ENCODE peak calls at places on chromosomes 5 and 9, in six cellular contexts. C, E, Q, S, A and Z are unnamed samples.
A peak's percentile ranks its signal among the peaks of the same experiment; 100 is the strongest.

GRCh38 chr9:19999491-20000057 is 210.7 kb upstream of the SLC24A2 start:
- DNase-seq in Q (peak; percentile 92), C (no peak), E (no peak), S (no peak), A (no peak), Z (no peak)

GRCh38 chr5:95446560-95447221 is 55.5 kb downstream of the FAM81B start:
- DNase-seq in C (no peak), E (no peak), S (no peak), A (no peak), Q (no peak), Z (no peak)

GRCh38 chr9:18658764-18659705 is 185.1 kb downstream of the ADAMTSL1 start:
- DNase-seq in Q (no peak), A (no peak), C (no peak), S (no peak), E (no peak), Z (no peak)

GRCh38 chr5:170885779-170886178 is 24.0 kb downstream of the RANBP17 start:
- DNase-seq in A (no peak), E (no peak), S (no peak), C (no peak), Q (no peak), Z (no peak)

GRCh38 chr5:27038476-27038875 is at the start of gene CDH9:
- DNase-seq in S (no peak), A (no peak), C (no peak), Q (no peak), E (no peak), Z (no peak)

GRCh38 chr5:161369032-161369431 is 177.5 kb downstream of the GABRB2 start:
- DNase-seq in S (no peak), A (no peak), E (no peak), C (no peak), Q (no peak), Z (no peak)

GRCh38 chr5:145811834-145812625 is 23.1 kb downstream of the PRELID2 start:
- DNase-seq in C (peak; percentile 6), S (no peak), Q (no peak), E (no peak), A (no peak), Z (no peak)

GRCh38 chr9:124214596-124215550 is 42.9 kb upstream of the NEK6 start:
- DNase-seq in E (no peak), A (no peak), S (peak; percentile 32), C (no peak), Q (no peak), Z (no peak)

GRCh38 chr9:130623466-130623865 is 40.9 kb upstream of the PRDM12 start:
- DNase-seq in E (no peak), S (no peak), C (no peak), A (no peak), Q (no peak), Z (no peak)

GRCh38 chr5:7759257-7759871 is 91.6 kb downstream of the CFAP90 start:
- DNase-seq in Q (no peak), C (no peak), A (no peak), S (no peak), E (no peak), Z (no peak)

GRCh38 chr5:90054612-90055011 is 354.9 kb downstream of the CETN3 start:
- DNase-seq in S (no peak), A (no peak), Q (no peak), E (no peak), C (no peak), Z (no peak)

GRCh38 chr5:116144103-116144502 is 59.3 kb downstream of the COMMD10 start:
- DNase-seq in E (no peak), Q (no peak), C (no peak), S (no peak), A (no peak), Z (no peak)

GRCh38 chr9:72440383-72440782 is 75.4 kb upstream of the ZFAND5 start:
- DNase-seq in E (no peak), C (no peak), S (no peak), Q (no peak), A (no peak), Z (no peak)

GRCh38 chr9:21559402-21560280 is 77.5 kb upstream of the IFNE start:
- DNase-seq in Q (no peak), A (no peak), S (no peak), E (peak; percentile 36), C (no peak), Z (peak; percentile 46)

GRCh38 chr5:102718819-102719218 is 36.3 kb upstream of the PAM start:
- DNase-seq in Q (no peak), E (no peak), S (no peak), C (no peak), A (no peak), Z (no peak)

GRCh38 chr5:121870489-121870888 is 18.8 kb downstream of the FTMT start:
- DNase-seq in A (no peak), Q (no peak), S (peak; percentile 17), C (no peak), E (no peak), Z (no peak)

GRCh38 chr9:127923771-127924170 is 6.8 kb downstream of the PIP5KL1 start:
- DNase-seq in E (no peak), A (no peak), C (no peak), Q (no peak), S (no peak), Z (no peak)

DNA sequence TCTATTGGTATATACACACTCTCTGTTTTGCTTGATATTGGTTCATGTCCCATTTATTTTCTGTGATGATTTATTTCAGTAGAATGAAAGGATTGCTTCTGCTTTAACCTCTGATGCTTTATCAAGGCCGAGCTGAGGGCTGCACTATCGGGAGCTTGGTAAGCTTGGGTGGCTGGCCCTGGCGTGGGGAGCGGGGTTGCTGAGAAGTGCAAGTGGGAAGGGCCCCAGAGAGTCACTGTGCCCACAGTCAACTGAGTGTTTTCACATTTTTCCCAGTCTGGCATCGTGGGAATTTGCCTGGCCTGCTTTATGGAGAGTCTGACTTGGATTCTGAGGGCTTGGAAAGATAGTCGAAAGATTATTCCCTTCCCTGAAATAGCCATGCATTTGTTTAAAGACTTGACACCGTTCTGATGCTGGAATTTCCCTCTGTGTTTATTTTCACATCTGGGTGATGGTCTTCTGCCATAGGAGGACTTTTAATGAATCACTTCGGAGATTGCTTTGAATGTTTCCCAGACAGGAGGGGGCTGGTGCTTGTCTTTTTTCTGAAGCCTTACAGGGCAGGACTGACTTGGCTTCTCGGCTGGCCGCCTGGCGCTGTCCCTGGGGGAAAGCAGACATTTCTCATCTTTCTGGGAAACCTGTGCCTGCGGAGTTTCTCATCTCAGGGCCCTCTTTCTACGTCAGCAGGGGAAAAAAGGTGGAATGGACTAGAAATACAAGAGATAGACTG is 139.0 kb downstream of the BOD1 start:
- DNase-seq in C (no peak), A (no peak), Q (no peak), E (no peak), S (no peak), Z (no peak)
- TF ChIP-seq POLR2AphosphoS5 in C (no peak), A (no peak), Q (no peak), E (no peak), S (no peak), Z (no peak)

GRCh38 chr5:181221105-181221791 is 1.8 kb upstream of the TRIM41 start:
- DNase-seq in E (no peak), A (no peak), S (no peak), Q (peak; percentile 31), C (no peak), Z (no peak)
- TF ChIP-seq TAF1 in E (no peak), A (no peak), S (no peak), Q (no peak), C (no peak), Z (no peak)

DNA sequence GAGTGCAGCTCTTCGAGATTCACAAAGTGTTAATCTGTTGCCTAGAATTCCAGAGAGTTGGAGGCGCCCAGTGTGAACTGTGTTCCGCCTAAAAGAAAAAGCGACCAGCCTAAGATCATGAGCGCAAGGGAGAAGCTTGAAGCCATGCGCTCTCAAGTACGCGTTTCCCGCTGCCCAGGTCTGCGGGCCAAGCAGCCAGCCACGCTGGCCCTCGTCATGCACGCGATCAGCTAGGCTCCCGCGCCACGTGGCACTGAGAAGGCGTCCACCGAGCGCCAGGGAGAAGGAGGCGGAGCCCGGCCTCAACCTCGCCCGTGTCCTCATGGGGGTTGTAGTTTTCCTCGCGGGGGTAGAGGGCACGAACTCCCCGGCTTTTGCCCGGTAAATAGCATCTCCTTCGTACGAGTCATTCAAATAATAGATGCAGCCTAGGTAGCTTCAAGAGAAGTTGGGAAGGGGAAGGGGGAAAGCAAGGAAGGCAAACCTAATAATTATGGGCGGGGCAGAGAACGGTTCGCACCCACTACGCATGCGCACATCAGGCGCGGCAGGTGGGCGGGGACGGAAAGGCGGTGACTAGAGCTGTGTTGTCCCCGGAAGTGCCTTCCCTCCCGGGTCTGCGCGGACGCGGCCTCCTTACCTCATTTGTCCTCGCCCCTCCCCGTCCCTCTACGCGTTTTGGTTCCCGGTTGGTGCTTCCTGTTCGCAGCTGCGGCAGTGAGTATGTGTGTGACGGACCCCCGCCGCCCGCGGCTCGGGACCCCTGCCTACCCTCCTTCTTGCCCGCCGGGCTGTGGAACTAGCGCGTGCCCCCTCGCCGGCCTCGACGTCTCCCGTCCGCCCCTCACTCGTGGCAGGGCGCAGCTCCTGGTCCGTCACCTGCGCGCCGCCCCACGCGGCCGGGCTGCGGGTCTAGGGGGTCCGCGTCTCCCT is at the start of gene ZCCHC7:
- DNase-seq in A (peak; percentile 80), Q (peak; percentile 89), S (peak; percentile 98), C (peak; percentile 87), E (peak; percentile 89), Z (peak; percentile 89)
- TF ChIP-seq POLR2A in A (peak; percentile 26), Q (peak; percentile 92), S (peak; percentile 96), C (peak; percentile 91), E (peak; percentile 86), Z (peak; percentile 79)

GRCh38 chr9:34374905-34375552 is 1.7 kb downstream of the MYORG start:
- DNase-seq in C (peak; percentile 94), S (no peak), E (no peak), Q (no peak), A (no peak), Z (no peak)
- TF ChIP-seq POLR2AphosphoS5 in C (peak; percentile 75), S (no peak), E (no peak), Q (no peak), A (no peak), Z (no peak)

GRCh38 chr9:120612218-120612617 is 32.3 kb upstream of the CDK5RAP2 start:
- DNase-seq in E (no peak), C (no peak), S (peak; percentile 13), A (no peak), Q (no peak), Z (no peak)
- TF ChIP-seq TAF1 in E (no peak), C (no peak), S (no peak), A (no peak), Q (no peak), Z (no peak)

GRCh38 chr5:163504091-163504931 is 1.1 kb upstream of the MAT2B start:
- DNase-seq in E (no peak), Q (no peak), A (no peak), S (peak; percentile 56), C (peak; percentile 27), Z (no peak)
- TF ChIP-seq POLR2A in E (peak; percentile 28), Q (peak; percentile 57), A (peak; percentile 44), S (no peak), C (no peak), Z (no peak)

DNA sequence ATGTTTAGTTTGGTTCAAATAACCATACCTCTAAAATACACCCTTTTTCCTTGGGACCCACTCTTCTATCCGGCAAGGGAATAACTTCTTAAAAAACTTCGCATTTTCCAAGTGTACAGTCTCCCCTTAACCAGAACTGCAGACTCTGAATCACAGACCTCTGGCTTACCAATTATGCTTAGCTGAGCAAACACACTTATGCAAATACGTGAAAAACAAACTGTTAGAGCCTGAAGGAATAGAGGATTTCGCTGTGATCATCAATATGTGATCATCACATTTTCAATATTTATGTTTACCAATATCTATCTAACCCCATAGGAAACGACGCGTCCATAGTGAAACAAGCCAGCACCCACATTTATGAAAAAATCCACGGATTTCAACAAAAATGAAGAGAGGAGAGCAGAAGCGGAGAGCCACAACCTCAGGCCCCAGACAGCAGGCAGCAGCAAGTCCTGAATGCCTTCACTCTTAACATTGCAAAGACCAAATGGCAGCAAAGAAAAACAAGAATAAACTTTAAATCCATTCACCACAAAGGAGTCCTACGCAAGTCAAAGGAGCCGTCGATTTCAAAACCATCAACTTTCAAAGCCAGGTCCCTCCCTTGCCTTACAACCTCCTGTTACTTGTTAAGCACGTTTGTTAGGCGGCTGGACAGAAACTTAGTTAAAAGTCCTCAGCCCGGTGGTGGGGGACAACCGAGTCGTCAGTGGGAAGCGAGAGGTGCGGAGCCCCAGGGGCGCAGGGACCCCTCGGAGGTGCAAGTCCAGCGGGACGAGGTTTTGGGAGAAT is 1.1 kb downstream of the LPAR1 start:
- DNase-seq in A (no peak), S (no peak), E (no peak), Q (no peak), C (no peak), Z (no peak)
- TF ChIP-seq POLR2AphosphoS5 in A (no peak), S (no peak), E (no peak), Q (no peak), C (no peak), Z (no peak)